ENCODE peak calls at places on chromosomes 2 and 18, in nine cellular contexts. D is A549, B is fibroblast of pulmonary artery, L is PC-3, U is suprapubic skin, A is adipocyte, Y is fibroblast of the aortic adventitia, R is kidney, P is uterus. S is an unnamed sample.

GRCh38 chr2:115165529-115166109 is 723.2 kb downstream of the DPP10 start:
- DNase-seq in R (no peak), L (peak; percentile 55), A (peak; percentile 40), Y (peak; percentile 13), U (no peak), D (no peak), P (no peak), B (peak; percentile 53), S (peak; percentile 16)

GRCh38 chr2:147293958-147294824 is 550.6 kb upstream of the ACVR2A start:
- DNase-seq in R (no peak), A (no peak), P (no peak), D (no peak), Y (no peak), B (no peak), L (peak; percentile 79), U (no peak), S (no peak)

GRCh38 chr18:50606609-50607008 is 46.7 kb downstream of the MAPK4 start:
- DNase-seq in Y (no peak), L (no peak), A (no peak), U (no peak), D (no peak), P (no peak), B (no peak), R (no peak), S (no peak)

GRCh38 chr18:50590625-50591024 is 30.7 kb downstream of the MAPK4 start:
- DNase-seq in L (no peak), A (no peak), U (no peak), B (no peak), Y (no peak), R (no peak), P (no peak), D (no peak), S (no peak)

GRCh38 chr2:144453486-144454158 is 66.3 kb downstream of the ZEB2 start:
- DNase-seq in D (no peak), L (no peak), B (no peak), A (peak; percentile 68), U (no peak), Y (peak; percentile 35), R (no peak), P (no peak), S (no peak)

GRCh38 chr2:238106698-238107524 is 6.8 kb downstream of the ESPNL start:
- DNase-seq in P (peak; percentile 15), R (peak; percentile 73), Y (no peak), D (no peak), B (no peak), U (peak; percentile 58), A (no peak), L (peak; percentile 49), S (no peak)

GRCh38 chr18:28526196-28526595 is 349.3 kb upstream of the CDH2 start:
- DNase-seq in B (no peak), U (no peak), D (no peak), P (no peak), A (no peak), L (no peak), R (no peak), Y (no peak), S (no peak)

GRCh38 chr18:11909081-11909410 is 929 bp upstream of the MPPE1 start:
- DNase-seq in U (no peak), Y (peak; percentile 32), L (no peak), R (no peak), B (peak; percentile 27), D (no peak), P (no peak), A (no peak), S (no peak)

GRCh38 chr2:149365826-149366583 is 35.6 kb downstream of the LYPD6 start:
- DNase-seq in U (no peak), D (no peak), B (no peak), R (no peak), L (peak; percentile 60), Y (no peak), A (peak; percentile 21), P (no peak), S (no peak)

GRCh38 chr18:33673689-33674088 is 95.7 kb downstream of the ASXL3 start:
- DNase-seq in Y (no peak), L (peak; percentile 5), B (no peak), A (no peak), D (no peak), P (no peak), R (no peak), U (no peak), S (no peak)

GRCh38 chr2:240905176-240905781 is 857 bp upstream of the CROCC2 start:
- DNase-seq in B (no peak), U (peak; percentile 52), L (no peak), R (peak; percentile 78), Y (no peak), A (no peak), D (no peak), P (no peak), S (no peak)

GRCh38 chr2:16633632-16634430 is 31.8 kb downstream of the CYRIA start:
- DNase-seq in D (no peak), R (no peak), B (peak; percentile 59), A (no peak), Y (no peak), P (no peak), L (no peak), U (no peak), S (no peak)

GRCh38 chr2:36354816-36355156 is 792 bp upstream of the CRIM1 start:
- DNase-seq in Y (peak; percentile 40), P (no peak), L (peak; percentile 21), D (no peak), A (no peak), R (no peak), U (no peak), B (no peak), S (no peak)

GRCh38 chr2:127185093-127185492 is 35.0 kb downstream of the CYP27C1 start:
- DNase-seq in L (no peak), Y (no peak), D (no peak), B (no peak), A (no peak), R (no peak), U (no peak), P (no peak), S (no peak)

GRCh38 chr2:151943461-151943860 is 115.2 kb upstream of the ARL5A start:
- DNase-seq in B (no peak), U (no peak), L (no peak), P (no peak), R (no peak), Y (no peak), D (no peak), A (no peak), S (no peak)

GRCh38 chr2:151946856-151947523 is 118.8 kb upstream of the ARL5A start:
- DNase-seq in R (no peak), Y (peak; percentile 17), A (peak; percentile 63), P (peak; percentile 13), B (peak; percentile 10), U (no peak), D (peak; percentile 60), L (peak; percentile 41), S (peak; percentile 20)

GRCh38 chr2:151945186-151945585 is 117.0 kb upstream of the ARL5A start:
- DNase-seq in U (no peak), Y (no peak), B (no peak), A (no peak), D (no peak), L (no peak), P (no peak), R (no peak), S (no peak)

GRCh38 chr2:151945602-151946001 is 117.4 kb upstream of the ARL5A start:
- DNase-seq in B (no peak), Y (no peak), D (no peak), A (no peak), U (no peak), P (no peak), L (no peak), R (no peak), S (no peak)

GRCh38 chr2:151947524-151948165 is 119.4 kb upstream of the ARL5A start:
- DNase-seq in L (peak; percentile 25), P (no peak), A (no peak), U (no peak), R (no peak), D (no peak), Y (peak; percentile 43), B (no peak), S (peak; percentile 88)
- H3K4me3 ChIP-seq in L (no peak overlapping the region), P (no peak overlapping the region), A (peak overlapping the region; percentile 67), U (peak overlapping the region; percentile 23), R (peak overlapping the region; percentile 20), D (no peak overlapping the region), Y (no peak overlapping the region), B (no peak overlapping the region), S (no peak overlapping the region)

GRCh38 chr2:12287220-12287751 is 429.4 kb upstream of the TRIB2 start:
- DNase-seq in L (peak; percentile 92), U (no peak), B (peak; percentile 56), A (no peak), P (no peak), D (no peak), Y (peak; percentile 53), R (no peak), S (peak; percentile 78)
- H3K4me3 ChIP-seq in L (peak overlapping the region; percentile 23), U (no peak overlapping the region), B (peak overlapping the region; percentile 10), A (peak overlapping the region; percentile 39), P (no peak overlapping the region), D (no peak overlapping the region), Y (no peak overlapping the region), R (no peak overlapping the region), S (peak overlapping the region; percentile 1)

DNA sequence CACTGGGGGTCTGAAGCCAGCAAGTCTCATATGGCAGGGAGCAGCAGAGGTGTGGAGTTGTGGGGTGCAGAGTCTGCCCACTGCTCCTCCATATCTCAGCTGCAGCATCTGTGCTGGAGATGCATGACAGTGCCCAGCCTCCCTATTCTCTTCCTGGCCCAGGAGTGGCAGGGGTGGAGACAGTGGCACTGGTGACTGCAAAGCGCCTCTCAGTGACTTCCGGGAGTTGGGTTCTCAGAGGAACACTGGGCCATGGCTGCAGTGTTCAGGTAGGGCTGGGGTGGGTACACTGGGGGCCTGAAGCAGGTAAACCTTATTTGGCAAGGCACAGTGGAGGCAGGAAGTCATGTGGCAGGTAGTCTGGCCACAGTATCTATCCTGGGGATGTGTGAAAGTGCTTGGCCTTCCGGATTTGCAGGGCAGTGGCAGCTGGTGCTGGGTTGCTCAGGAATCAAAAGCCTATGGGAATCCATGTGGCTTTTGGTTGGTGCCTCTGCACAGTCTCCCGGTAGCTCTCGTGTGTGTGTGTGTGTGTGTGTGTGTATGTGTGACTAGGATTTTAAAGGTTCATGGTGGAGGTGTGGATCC is 60.3 kb upstream of the THUMPD2 start:
- DNase-seq in D (no peak), Y (no peak), R (no peak), U (no peak), L (no peak), A (no peak), B (no peak), P (no peak), S (no peak)
- H3K4me3 ChIP-seq in D (no peak overlapping the region), Y (no peak overlapping the region), R (no peak overlapping the region), U (no peak overlapping the region), L (no peak overlapping the region), A (no peak overlapping the region), B (no peak overlapping the region), P (no peak overlapping the region), S (no peak overlapping the region)

GRCh38 chr2:226913641-226914040 is 77.8 kb downstream of the RHBDD1 start:
- DNase-seq in Y (no peak), R (no peak), B (no peak), L (no peak), U (no peak), D (no peak), P (no peak), A (no peak), S (no peak)

GRCh38 chr2:226915846-226916360 is 80.0 kb downstream of the RHBDD1 start:
- DNase-seq in U (no peak), P (no peak), B (peak; percentile 53), R (no peak), L (no peak), A (peak; percentile 44), D (no peak), Y (peak; percentile 37), S (peak; percentile 28)

GRCh38 chr2:226911932-226912331 is 76.1 kb downstream of the RHBDD1 start:
- DNase-seq in U (no peak), P (no peak), A (no peak), D (no peak), L (peak; percentile 78), Y (peak; percentile 21), R (no peak), B (peak; percentile 40), S (no peak)

GRCh38 chr2:226916662-226917061 is 80.8 kb downstream of the RHBDD1 start:
- DNase-seq in B (no peak), R (no peak), Y (no peak), L (no peak), D (no peak), A (no peak), P (no peak), U (no peak), S (no peak)
- H3K4me3 ChIP-seq in B (no peak overlapping the region), R (no peak overlapping the region), Y (no peak overlapping the region), L (no peak overlapping the region), D (no peak overlapping the region), A (no peak overlapping the region), P (no peak overlapping the region), U (no peak overlapping the region), S (no peak overlapping the region)

S was measured in MG63.